ENCODE peak calls at places on chromosome 1, in eight cellular contexts. One of them, this sample, is unnamed. For H3K27me3, the result is how much of the 10 kb centered on the place peaks cover.

GRCh38 chr1:225044258-225044657 is 114.8 kb downstream of the DNAH14 start:
- DNase-seq in tibial artery: no peak
- DNase-seq in GM06990: no peak
- DNase-seq in Karpas-422: no peak
- DNase-seq in hepatocyte: no peak
- DNase-seq in pancreas: no peak
- DNase-seq in psoas muscle: no peak
- DNase-seq in Peyer's patch: no peak
- DNase-seq in this sample: peak

GRCh38 chr1:223443397-223443796 is 50.2 kb downstream of the CCDC185 start:
- DNase-seq in tibial artery: no peak
- DNase-seq in pancreas: no peak
- DNase-seq in GM06990: no peak
- DNase-seq in hepatocyte: no peak
- DNase-seq in Peyer's patch: no peak
- DNase-seq in psoas muscle: no peak
- DNase-seq in Karpas-422: no peak
- DNase-seq in this sample: no peak

GRCh38 chr1:93093332-93094006 is 14.4 kb downstream of the MTF2 start:
- DNase-seq in GM06990: no peak
- DNase-seq in hepatocyte: no peak
- DNase-seq in Peyer's patch: no peak
- DNase-seq in psoas muscle: no peak
- DNase-seq in tibial artery: no peak
- DNase-seq in Karpas-422: no peak
- DNase-seq in pancreas: no peak
- DNase-seq in this sample: no peak

GRCh38 chr1:64172458-64172983 is 30.9 kb upstream of the UBE2U start:
- DNase-seq in hepatocyte: peak
- DNase-seq in Peyer's patch: no peak
- DNase-seq in psoas muscle: no peak
- DNase-seq in GM06990: peak
- DNase-seq in Karpas-422: no peak
- DNase-seq in tibial artery: no peak
- DNase-seq in pancreas: no peak
- DNase-seq in this sample: no peak

GRCh38 chr1:25123551-25123950 is 108.8 kb downstream of the SYF2 start:
- DNase-seq in hepatocyte: no peak
- DNase-seq in psoas muscle: no peak
- DNase-seq in GM06990: no peak
- DNase-seq in Peyer's patch: no peak
- DNase-seq in pancreas: no peak
- DNase-seq in Karpas-422: no peak
- DNase-seq in tibial artery: no peak
- DNase-seq in this sample: no peak

GRCh38 chr1:183079697-183080096 is 56.5 kb downstream of the LAMC1 start:
- DNase-seq in Peyer's patch: no peak
- DNase-seq in Karpas-422: no peak
- DNase-seq in GM06990: no peak
- DNase-seq in pancreas: no peak
- DNase-seq in hepatocyte: no peak
- DNase-seq in tibial artery: no peak
- DNase-seq in psoas muscle: no peak
- DNase-seq in this sample: no peak

GRCh38 chr1:23423415-23424170 is 955 bp downstream of the TCEA3 start:
- DNase-seq in Karpas-422: no peak
- DNase-seq in Peyer's patch: peak
- DNase-seq in tibial artery: no peak
- DNase-seq in hepatocyte: peak
- DNase-seq in pancreas: peak
- DNase-seq in GM06990: no peak
- DNase-seq in psoas muscle: peak
- DNase-seq in this sample: no peak

GRCh38 chr1:117929340-117930172 is at the start of the genes GDAP2 and WDR3:
- DNase-seq in hepatocyte: peak
- DNase-seq in tibial artery: peak
- DNase-seq in pancreas: peak
- DNase-seq in GM06990: peak
- DNase-seq in Peyer's patch: peak
- DNase-seq in Karpas-422: peak
- DNase-seq in psoas muscle: peak
- DNase-seq in this sample: peak

GRCh38 chr1:71660417-71660816 is 579.6 kb upstream of the ZRANB2 start:
- DNase-seq in hepatocyte: no peak
- DNase-seq in psoas muscle: no peak
- DNase-seq in GM06990: no peak
- DNase-seq in Karpas-422: no peak
- DNase-seq in pancreas: no peak
- DNase-seq in tibial artery: no peak
- DNase-seq in Peyer's patch: no peak
- DNase-seq in this sample: no peak

GRCh38 chr1:117014209-117014608 is 12.6 kb downstream of the CD101 start:
- DNase-seq in tibial artery: no peak
- DNase-seq in hepatocyte: no peak
- DNase-seq in GM06990: no peak
- DNase-seq in psoas muscle: no peak
- DNase-seq in Peyer's patch: no peak
- DNase-seq in Karpas-422: no peak
- DNase-seq in pancreas: no peak
- DNase-seq in this sample: no peak

GRCh38 chr1:115717541-115717940 is 51.0 kb downstream of the CASQ2 start:
- DNase-seq in tibial artery: peak
- DNase-seq in GM06990: no peak
- DNase-seq in Peyer's patch: no peak
- DNase-seq in hepatocyte: peak
- DNase-seq in Karpas-422: peak
- DNase-seq in psoas muscle: peak
- DNase-seq in pancreas: no peak
- DNase-seq in this sample: peak

GRCh38 chr1:42873670-42874069 is 27.3 kb downstream of the ZNF691 start:
- DNase-seq in hepatocyte: no peak
- DNase-seq in Peyer's patch: no peak
- DNase-seq in psoas muscle: no peak
- DNase-seq in GM06990: no peak
- DNase-seq in pancreas: no peak
- DNase-seq in Karpas-422: peak
- DNase-seq in tibial artery: no peak
- DNase-seq in this sample: no peak

GRCh38 chr1:228283043-228283371 is 75.2 kb downstream of the OBSCN start:
- DNase-seq in Peyer's patch: no peak
- DNase-seq in pancreas: peak
- DNase-seq in psoas muscle: peak
- DNase-seq in hepatocyte: no peak
- DNase-seq in tibial artery: no peak
- DNase-seq in GM06990: no peak
- DNase-seq in Karpas-422: no peak
- DNase-seq in this sample: no peak

GRCh38 chr1:228084325-228084724 is 1.8 kb downstream of the ARF1 start:
- DNase-seq in Karpas-422: no peak
- DNase-seq in hepatocyte: peak
- DNase-seq in Peyer's patch: no peak
- DNase-seq in GM06990: no peak
- DNase-seq in tibial artery: no peak
- DNase-seq in psoas muscle: peak
- DNase-seq in pancreas: no peak
- DNase-seq in this sample: no peak

GRCh38 chr1:206075786-206076725 is 23.1 kb downstream of the RHEX start:
- DNase-seq in Karpas-422: no peak
- DNase-seq in GM06990: no peak
- DNase-seq in hepatocyte: peak
- DNase-seq in tibial artery: no peak
- DNase-seq in pancreas: no peak
- DNase-seq in psoas muscle: no peak
- DNase-seq in Peyer's patch: no peak
- DNase-seq in this sample: peak

GRCh38 chr1:19432943-19433609 is 52.3 kb downstream of the CAPZB start:
- DNase-seq in tibial artery: no peak
- DNase-seq in Karpas-422: no peak
- DNase-seq in GM06990: no peak
- DNase-seq in psoas muscle: no peak
- DNase-seq in hepatocyte: peak
- DNase-seq in pancreas: no peak
- DNase-seq in Peyer's patch: no peak
- DNase-seq in this sample: no peak

GRCh38 chr1:62110198-62110817 is 84.3 kb upstream of the L1TD1 start:
- DNase-seq in tibial artery: no peak
- DNase-seq in GM06990: no peak
- DNase-seq in Peyer's patch: no peak
- DNase-seq in psoas muscle: no peak
- DNase-seq in hepatocyte: no peak
- DNase-seq in Karpas-422: no peak
- DNase-seq in pancreas: no peak
- DNase-seq in this sample: no peak

DNA sequence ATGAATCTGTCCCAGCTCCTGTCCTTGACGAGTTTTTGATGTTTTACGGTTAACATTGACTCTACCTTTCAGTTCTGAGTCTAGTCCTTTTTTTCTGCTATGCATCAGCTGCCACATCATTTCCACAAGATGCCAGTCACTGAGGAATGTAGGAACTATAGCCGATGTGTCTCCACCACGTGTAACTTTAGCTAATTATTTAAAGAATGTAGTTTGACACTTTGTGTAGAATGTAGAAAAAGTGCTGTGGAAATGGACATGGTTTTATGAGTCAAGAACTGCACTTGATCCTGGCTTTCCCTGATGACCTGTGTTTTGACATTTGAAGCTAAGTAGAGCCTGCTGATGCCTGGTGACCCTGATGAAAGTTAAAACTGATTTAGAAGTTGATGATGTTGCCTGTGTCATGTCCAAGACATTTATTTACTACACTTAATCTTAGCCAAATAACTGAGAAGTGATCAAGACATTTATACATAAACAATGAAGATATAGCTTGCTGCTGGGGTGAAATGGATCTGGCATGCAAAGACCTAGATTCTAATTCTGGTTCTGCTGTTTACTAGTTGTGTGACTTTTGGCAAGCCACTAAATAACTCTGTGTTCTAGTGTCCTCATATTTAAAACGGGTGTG is 4.4 kb upstream of the OSBPL9 start:
- DNase-seq in pancreas: no peak
- DNase-seq in tibial artery: no peak
- DNase-seq in GM06990: no peak
- DNase-seq in psoas muscle: no peak
- DNase-seq in hepatocyte: no peak
- DNase-seq in Peyer's patch: no peak
- DNase-seq in Karpas-422: no peak
- DNase-seq in this sample: no peak
- H3K4me3 ChIP-seq in pancreas: no peak
- H3K4me3 ChIP-seq in tibial artery: no peak
- H3K4me3 ChIP-seq in GM06990: no peak
- H3K4me3 ChIP-seq in psoas muscle: peak
- H3K4me3 ChIP-seq in hepatocyte: no peak
- H3K4me3 ChIP-seq in Peyer's patch: no peak
- H3K4me3 ChIP-seq in Karpas-422: no peak
- H3K4me3 ChIP-seq in this sample: no peak

DNA sequence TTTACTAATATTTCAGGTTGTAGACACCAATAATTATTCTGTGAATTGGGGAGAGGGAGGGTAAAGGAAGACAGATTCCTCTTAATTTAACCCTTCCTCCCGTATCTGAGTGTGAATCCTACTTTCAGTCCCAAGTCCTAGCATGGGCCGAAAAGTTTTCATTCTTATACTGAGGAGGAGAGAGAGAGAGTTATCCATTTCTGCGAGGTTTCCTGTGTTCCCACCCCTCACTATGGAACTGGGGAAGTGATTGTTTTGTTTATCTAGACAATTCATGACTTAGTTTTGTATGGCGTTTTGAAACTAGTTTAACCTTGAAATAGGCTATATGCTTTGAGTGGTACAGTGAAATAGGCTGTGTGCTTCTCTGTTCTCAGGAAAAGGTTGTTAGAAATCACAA is 134.0 kb upstream of the DPYD start:
- DNase-seq in hepatocyte: no peak
- DNase-seq in psoas muscle: no peak
- DNase-seq in tibial artery: no peak
- DNase-seq in Karpas-422: no peak
- DNase-seq in GM06990: no peak
- DNase-seq in pancreas: no peak
- DNase-seq in Peyer's patch: no peak
- DNase-seq in this sample: no peak
- H3K27me3 ChIP-seq in hepatocyte: under half
- H3K27me3 ChIP-seq in psoas muscle: under half
- H3K27me3 ChIP-seq in tibial artery: under half
- H3K27me3 ChIP-seq in Karpas-422: under half
- H3K27me3 ChIP-seq in GM06990: under half
- H3K27me3 ChIP-seq in pancreas: under half
- H3K27me3 ChIP-seq in Peyer's patch: under half
- H3K27me3 ChIP-seq in this sample: under half

GRCh38 chr1:31674626-31675025 is 29.2 kb downstream of the COL16A1 start:
- DNase-seq in hepatocyte: no peak
- DNase-seq in tibial artery: no peak
- DNase-seq in pancreas: no peak
- DNase-seq in Peyer's patch: no peak
- DNase-seq in GM06990: no peak
- DNase-seq in Karpas-422: no peak
- DNase-seq in psoas muscle: no peak
- DNase-seq in this sample: no peak
- H3K4me3 ChIP-seq in hepatocyte: no peak
- H3K4me3 ChIP-seq in tibial artery: no peak
- H3K4me3 ChIP-seq in pancreas: no peak
- H3K4me3 ChIP-seq in Peyer's patch: no peak
- H3K4me3 ChIP-seq in GM06990: no peak
- H3K4me3 ChIP-seq in Karpas-422: no peak
- H3K4me3 ChIP-seq in psoas muscle: no peak
- H3K4me3 ChIP-seq in this sample: no peak

DNA sequence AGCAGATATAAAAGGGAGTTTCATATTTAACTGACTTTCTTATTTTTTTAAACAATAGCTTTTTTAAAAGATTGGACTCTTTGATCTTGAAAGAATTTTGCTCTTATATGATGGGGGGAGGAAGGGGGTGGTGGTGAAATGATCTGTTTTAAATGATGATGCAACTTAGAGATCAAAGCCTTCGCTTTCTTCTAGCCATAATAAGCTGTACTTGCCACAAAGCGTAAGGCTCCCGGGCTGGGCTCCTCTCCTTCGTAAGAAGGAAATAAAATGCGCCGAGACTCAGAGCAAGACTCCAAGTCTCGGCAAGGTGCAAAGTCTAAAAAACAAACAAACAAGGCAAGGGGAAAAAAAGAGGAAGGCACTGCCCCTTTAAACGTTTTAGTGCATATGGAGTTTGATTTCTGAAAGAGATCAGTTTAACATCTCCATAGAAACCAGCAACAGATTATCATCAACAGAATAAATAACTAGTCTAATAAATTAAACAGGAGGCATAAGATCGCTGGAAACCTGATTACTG is 3.3 kb downstream of the CASZ1 start:
- DNase-seq in psoas muscle: no peak
- DNase-seq in GM06990: no peak
- DNase-seq in tibial artery: no peak
- DNase-seq in hepatocyte: peak
- DNase-seq in Peyer's patch: no peak
- DNase-seq in pancreas: no peak
- DNase-seq in Karpas-422: no peak
- DNase-seq in this sample: no peak
- H3K27me3 ChIP-seq in psoas muscle: under half
- H3K27me3 ChIP-seq in GM06990: under half
- H3K27me3 ChIP-seq in tibial artery: under half
- H3K27me3 ChIP-seq in hepatocyte: under half
- H3K27me3 ChIP-seq in Peyer's patch: under half
- H3K27me3 ChIP-seq in pancreas: under half
- H3K27me3 ChIP-seq in Karpas-422: under half
- H3K27me3 ChIP-seq in this sample: half or more

GRCh38 chr1:3237994-3238704 is 169.1 kb downstream of the PRDM16 start:
- DNase-seq in GM06990: no peak
- DNase-seq in Peyer's patch: no peak
- DNase-seq in hepatocyte: no peak
- DNase-seq in Karpas-422: no peak
- DNase-seq in psoas muscle: no peak
- DNase-seq in pancreas: peak
- DNase-seq in tibial artery: peak
- DNase-seq in this sample: no peak
- H3K4me3 ChIP-seq in GM06990: no peak
- H3K4me3 ChIP-seq in Peyer's patch: no peak
- H3K4me3 ChIP-seq in hepatocyte: no peak
- H3K4me3 ChIP-seq in Karpas-422: no peak
- H3K4me3 ChIP-seq in psoas muscle: no peak
- H3K4me3 ChIP-seq in pancreas: no peak
- H3K4me3 ChIP-seq in tibial artery: no peak
- H3K4me3 ChIP-seq in this sample: no peak